ENCODE peak calls at places on chromosome X, in four cellular contexts. V is GM12878, M is HCT116, E is mammary epithelial cell. R is an unnamed sample.

GRCh38 chrX:101617211-101618191 is at the start of gene ARMCX6:
- DNase-seq in E (peak; percentile 46), V (no peak), M (peak; percentile 40), R (peak; percentile 64)

GRCh38 chrX:15384304-15384703 is at the start of gene VEGFD:
- DNase-seq in M (no peak), V (no peak), E (no peak), R (peak; percentile 24)

GRCh38 chrX:94831364-94831763 is 1157.4 kb downstream of the FAM133A start:
- DNase-seq in V (no peak), M (no peak), E (peak; percentile 1), R (no peak)

GRCh38 chrX:15373986-15374385 is 10.2 kb downstream of the VEGFD start:
- DNase-seq in E (no peak), M (no peak), V (no peak), R (no peak)

GRCh38 chrX:154750301-154751120 is at the start of gene GAB3:
- DNase-seq in V (no peak), M (no peak), E (no peak), R (no peak)

GRCh38 chrX:149540133-149540620 is 635 bp upstream of the EOLA1 start:
- DNase-seq in E (peak; percentile 68), V (no peak), M (peak; percentile 63), R (no peak)

GRCh38 chrX:151723156-151723760 is 7.4 kb downstream of the FATE1 start:
- DNase-seq in E (no peak), M (no peak), V (no peak), R (no peak)

GRCh38 chrX:94178145-94178790 is 504.3 kb downstream of the FAM133A start:
- DNase-seq in E (peak; percentile 72), M (no peak), V (no peak), R (no peak)

GRCh38 chrX:8755116-8755515 is 23.2 kb upstream of the ANOS1 start:
- DNase-seq in V (no peak), E (no peak), M (no peak), R (no peak)

GRCh38 chrX:48025561-48025960 is 18.8 kb downstream of the SPACA5 start:
- DNase-seq in V (peak; percentile 28), M (peak; percentile 64), E (peak; percentile 37), R (peak; percentile 20)

GRCh38 chrX:54807524-54808108 is at the start of gene MAGED2:
- DNase-seq in E (no peak), M (no peak), V (no peak), R (no peak)

GRCh38 chrX:81308086-81308852 is 106.4 kb downstream of the SH3BGRL start:
- DNase-seq in V (no peak), M (no peak), E (no peak), R (no peak)

DNA sequence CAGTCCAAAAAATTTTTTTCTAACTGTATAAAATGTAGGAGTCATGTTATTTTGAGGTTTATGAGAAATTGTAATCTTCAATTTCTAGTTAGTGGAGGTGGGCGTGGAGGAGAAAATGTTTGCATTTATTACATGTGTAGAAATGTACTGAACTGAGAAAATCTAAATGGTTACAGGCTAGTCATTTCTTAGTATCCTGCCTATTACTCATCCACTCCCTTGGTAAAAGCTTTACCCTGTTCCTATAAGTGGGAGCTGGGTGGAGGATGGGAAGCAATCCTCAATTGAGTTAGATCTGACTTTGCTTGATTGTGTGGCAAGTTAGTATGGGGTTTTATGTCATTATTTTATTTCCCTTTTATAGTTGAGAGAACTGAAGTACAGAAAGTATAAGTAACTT is 73.8 kb downstream of the POLA1 start:
- DNase-seq in E (no peak), M (no peak), V (no peak), R (no peak)
- H3K9ac ChIP-seq in E (no peak overlapping the region), M (no peak overlapping the region), V (no peak overlapping the region), R (no peak overlapping the region)

GRCh38 chrX:65688403-65688881 is 21.0 kb downstream of the MSN start:
- DNase-seq in M (no peak), E (peak; percentile 61), V (peak; percentile 74), R (peak; percentile 67)
- H3K4me1 ChIP-seq in M (no peaks in the 10 kb centered on the region), E (peaks cover 38% of the 10 kb centered on the region), V (peaks cover 53% of the 10 kb centered on the region), R (peaks cover 44% of the 10 kb centered on the region)

DNA sequence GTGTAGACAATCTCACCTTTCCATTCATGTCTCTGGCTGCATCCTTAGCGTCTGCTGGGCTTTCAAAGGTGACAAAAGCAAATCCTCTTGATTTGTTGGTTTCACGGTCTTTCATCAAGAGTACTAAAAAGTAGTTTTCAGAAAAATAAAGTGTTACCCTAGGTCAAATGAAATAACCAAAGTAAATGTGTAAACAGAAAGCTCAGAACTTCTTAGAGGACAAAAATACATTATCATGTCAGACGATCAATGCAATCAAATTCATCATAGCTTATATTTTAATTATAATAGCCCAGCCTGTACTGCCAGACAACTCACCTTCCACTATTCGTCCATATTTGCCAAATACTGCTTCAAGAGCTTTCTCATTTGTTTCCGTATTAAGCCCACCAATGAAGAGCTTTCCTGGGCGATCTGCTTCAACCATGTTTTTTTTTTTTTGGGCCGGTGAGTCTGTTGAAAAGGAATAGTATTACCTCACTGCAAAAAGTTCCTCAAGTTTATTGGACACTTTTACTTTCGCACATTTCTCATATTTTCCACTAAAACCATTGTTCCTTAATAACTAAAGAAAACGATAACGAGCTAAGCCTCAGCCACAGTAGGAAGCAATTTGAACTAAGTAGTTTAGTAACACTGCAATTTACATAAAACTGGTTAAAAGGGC is 1.4 kb downstream of the RBMX start:
- DNase-seq in E (peak; percentile 15), V (no peak), M (no peak), R (no peak)
- H4K20me1 ChIP-seq in E (no peaks in the 10 kb centered on the region), V (no peaks in the 10 kb centered on the region), M (peaks cover 7% of the 10 kb centered on the region), R (peaks cover 39% of the 10 kb centered on the region)

GRCh38 chrX:39439910-39440733 is 638.9 kb downstream of the MID1IP1 start:
- DNase-seq in E (no peak), V (peak; percentile 36), M (no peak), R (no peak)

GRCh38 chrX:39442332-39442731 is 641.1 kb downstream of the MID1IP1 start:
- DNase-seq in M (no peak), E (no peak), V (peak; percentile 37), R (no peak)

GRCh38 chrX:39438603-39439602 is 637.6 kb downstream of the MID1IP1 start:
- DNase-seq in M (no peak), V (no peak), E (no peak), R (no peak)

GRCh38 chrX:39443240-39443639 is 642.0 kb downstream of the MID1IP1 start:
- DNase-seq in M (no peak), E (no peak), V (no peak), R (no peak)

DNA sequence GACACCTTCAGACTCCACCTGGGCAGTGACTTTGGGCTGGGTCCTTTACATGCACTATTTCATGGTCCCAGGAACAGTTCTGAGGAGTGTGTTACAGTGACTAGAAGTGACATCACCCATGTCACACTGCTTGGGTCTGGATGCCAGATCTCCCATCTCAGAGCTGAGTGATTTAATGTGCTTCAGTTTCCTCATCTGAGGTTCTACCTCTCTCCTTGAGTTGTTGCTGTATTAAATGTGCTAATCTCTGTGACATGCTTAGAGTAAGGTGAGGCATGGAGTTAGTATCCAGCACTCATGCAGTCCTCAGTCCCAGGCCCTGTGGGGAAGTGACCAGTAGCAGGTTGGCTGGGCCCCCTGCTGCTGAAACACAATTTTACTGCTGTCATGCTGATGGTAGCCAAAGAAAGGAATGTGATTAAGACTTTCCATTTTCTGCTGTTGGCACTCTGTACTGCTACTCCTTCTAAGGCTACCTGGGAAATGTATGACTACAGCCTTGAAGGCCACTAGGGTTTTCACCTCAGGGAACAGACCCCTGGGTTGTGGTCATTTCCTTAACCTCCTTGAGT is 639.6 kb downstream of the MID1IP1 start:
- DNase-seq in E (no peak), M (no peak), V (no peak), R (no peak)
- H3K9ac ChIP-seq in E (no peak overlapping the region), M (no peak overlapping the region), V (no peak overlapping the region), R (no peak overlapping the region)

GRCh38 chrX:44431206-44431605 is 87.7 kb upstream of the EFHC2 start:
- DNase-seq in V (no peak), E (peak; percentile 81), M (peak; percentile 6), R (peak; percentile 41)
- H3K4me1 ChIP-seq in V (no peaks in the 10 kb centered on the region), E (peaks cover 14% of the 10 kb centered on the region), M (no peaks in the 10 kb centered on the region), R (no peaks in the 10 kb centered on the region)

DNA sequence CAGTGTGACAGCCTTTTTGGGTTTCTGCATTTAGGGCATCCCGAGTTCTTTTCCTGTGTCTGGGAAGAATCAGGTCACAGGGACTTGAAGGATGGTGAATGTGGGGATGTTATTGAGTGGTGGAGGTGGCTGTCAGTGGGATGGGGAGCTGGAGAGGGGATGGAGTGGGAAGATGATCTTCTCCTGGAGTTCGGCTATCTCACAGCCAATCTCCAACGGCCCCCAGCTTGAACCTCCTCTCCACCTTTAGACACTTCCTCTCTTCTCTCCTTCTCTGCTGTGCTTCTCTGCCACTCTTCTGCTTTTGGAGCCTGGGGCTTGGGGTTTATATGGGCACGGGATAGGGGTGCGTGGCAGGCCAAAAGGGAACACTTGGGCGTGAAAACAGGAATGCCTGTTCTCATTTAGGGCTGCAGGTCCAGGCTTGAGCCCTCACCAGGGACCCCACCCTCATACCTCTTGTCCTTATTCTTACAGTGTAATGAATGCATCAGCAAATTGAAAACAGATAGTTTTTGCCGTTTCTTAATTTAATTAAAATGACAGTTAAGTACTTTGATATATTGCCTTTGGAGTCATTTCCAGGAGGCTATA is 37.5 kb downstream of the USP9X start:
- DNase-seq in M (no peak), V (no peak), E (no peak), R (no peak)
- H4K20me1 ChIP-seq in M (no peaks in the 10 kb centered on the region), V (peaks cover 14% of the 10 kb centered on the region), E (peaks cover 2% of the 10 kb centered on the region), R (peaks cover 66% of the 10 kb centered on the region)

R was measured in astrocyte.